ENCODE peak calls at places on chromosome 7, in six cellular contexts. N, L, Q, R, P and C are unnamed samples.

GRCh38 chr7:29184599-29184998 is 10.0 kb upstream of the CHN2 start:
- DNase-seq in Q (no peak), L (no peak), R (no peak), N (no peak), P (no peak), C (no peak)

GRCh38 chr7:70778585-70778984 is 353.4 kb upstream of the GALNT17 start:
- DNase-seq in P (no peak), R (no peak), Q (no peak), N (no peak), L (no peak), C (no peak)

GRCh38 chr7:98137134-98137825 is 30.6 kb downstream of the LMTK2 start:
- DNase-seq in Q (no peak), R (no peak), N (no peak), L (no peak), P (no peak), C (no peak)

GRCh38 chr7:134113655-134114054 is 13.5 kb upstream of the LRGUK start:
- DNase-seq in Q (no peak), L (no peak), P (no peak), N (no peak), R (no peak), C (no peak)

GRCh38 chr7:70615066-70615465 is 516.9 kb upstream of the GALNT17 start:
- DNase-seq in Q (no peak), P (no peak), L (no peak), N (no peak), R (no peak), C (no peak)

GRCh38 chr7:39592586-39592985 is 26.4 kb downstream of the YAE1 start:
- DNase-seq in R (no peak), N (no peak), L (no peak), P (no peak), Q (no peak), C (no peak)

GRCh38 chr7:84194484-84195260 is at the start of gene SEMA3A:
- DNase-seq in Q (peak; percentile 23), L (peak; percentile 88), N (peak; percentile 15), P (peak; percentile 16), R (peak; percentile 15), C (no peak)

GRCh38 chr7:135236727-135237126 is 3.1 kb downstream of the STRA8 start:
- DNase-seq in P (no peak), N (no peak), L (no peak), R (no peak), Q (no peak), C (no peak)

GRCh38 chr7:116307253-116307652 is 96.9 kb downstream of the TES start:
- DNase-seq in P (no peak), L (no peak), Q (no peak), R (no peak), N (no peak), C (no peak)

GRCh38 chr7:5296627-5297226 is 14.0 kb downstream of the SLC29A4 start:
- DNase-seq in R (no peak), N (no peak), Q (no peak), L (peak; percentile 95), P (no peak), C (no peak)

GRCh38 chr7:39465055-39465929 is 100.9 kb upstream of the YAE1 start:
- DNase-seq in P (peak; percentile 21), L (peak; percentile 80), R (peak; percentile 36), N (peak; percentile 79), Q (no peak), C (peak; percentile 18)

GRCh38 chr7:90413185-90413528 is 9.9 kb downstream of the CLDN12 start:
- DNase-seq in Q (no peak), L (no peak), R (no peak), P (no peak), N (no peak), C (no peak)
- TF ChIP-seq CTCF in Q (no peak), L (no peak), R (no peak), P (no peak), N (no peak), C (no peak)

GRCh38 chr7:4184653-4185052 is 497.4 kb upstream of the FOXK1 start:
- DNase-seq in Q (no peak), L (no peak), R (no peak), P (no peak), N (no peak), C (no peak)
- H3K4me1 ChIP-seq in Q (peaks cover 3% of the 10 kb centered on the region), L (no peaks in the 10 kb centered on the region), R (peaks cover 4% of the 10 kb centered on the region), P (no peaks in the 10 kb centered on the region), N (no peaks in the 10 kb centered on the region), C (peaks cover 12% of the 10 kb centered on the region)

DNA sequence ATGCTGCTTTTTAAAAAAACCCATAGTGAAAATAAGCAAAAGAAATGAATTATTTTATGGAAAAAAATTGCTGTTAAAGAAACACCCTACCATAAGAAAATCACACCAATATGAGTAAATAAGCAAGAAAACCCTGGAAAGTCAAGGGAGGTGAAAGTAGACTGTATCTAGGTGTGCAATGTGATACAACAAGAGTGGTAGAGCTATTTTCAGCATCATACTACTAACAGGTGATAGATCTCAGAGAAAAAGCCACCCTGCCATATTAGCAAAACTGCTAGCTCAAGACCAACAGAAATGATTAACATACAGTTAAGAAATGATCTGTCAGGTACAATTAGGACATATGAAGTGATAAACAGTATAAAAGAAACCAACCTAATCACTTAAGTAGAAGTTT is 54.8 kb downstream of the UBE2H start:
- DNase-seq in P (no peak), N (no peak), R (no peak), L (no peak), Q (no peak), C (no peak)
- H3K36me3 ChIP-seq in P (peaks cover 30% of the 10 kb centered on the region), N (no peaks in the 10 kb centered on the region), R (no peaks in the 10 kb centered on the region), L (no peaks in the 10 kb centered on the region), Q (peaks cover 5% of the 10 kb centered on the region), C (no peaks in the 10 kb centered on the region)

GRCh38 chr7:47293884-47294568 is 287.9 kb downstream of the TNS3 start:
- DNase-seq in N (no peak), Q (peak; percentile 49), R (peak; percentile 48), P (peak; percentile 44), L (no peak), C (no peak)
- TF ChIP-seq CTCF in N (no peak), Q (no peak), R (no peak), P (no peak), L (no peak), C (no peak)

GRCh38 chr7:22447759-22448158 is 52.2 kb downstream of the STEAP1B start:
- DNase-seq in P (no peak), L (no peak), R (no peak), N (peak; percentile 91), Q (no peak), C (no peak)
- H3K4me1 ChIP-seq in P (peaks cover 40% of the 10 kb centered on the region), L (peaks cover 13% of the 10 kb centered on the region), R (no peaks in the 10 kb centered on the region), N (peaks cover 47% of the 10 kb centered on the region), Q (peaks cover 15% of the 10 kb centered on the region), C (peaks cover 22% of the 10 kb centered on the region)